ENCODE peak calls at places on chromosomes 7 and 10, in four cellular contexts. W, J, M and Y are unnamed samples.
A peak's percentile ranks its signal among the peaks of the same experiment; 100 is the strongest.

GRCh38 chr7:2006231-2006771 is 226.4 kb downstream of the MAD1L1 start:
- DNase-seq in W (no peak), J (no peak), M (no peak), Y (peak; percentile 14)

GRCh38 chr10:70856454-70856853 is 31.9 kb downstream of the PCBD1 start:
- DNase-seq in W (no peak), J (no peak), M (no peak), Y (no peak)

GRCh38 chr7:50590535-50590934 is 25.3 kb upstream of the DDC start:
- DNase-seq in W (no peak), J (no peak), M (no peak), Y (no peak)

GRCh38 chr7:81161459-81162075 is 242.7 kb upstream of the SEMA3C start:
- DNase-seq in W (no peak), J (peak; percentile 55), M (no peak), Y (no peak)

GRCh38 chr10:17226891-17227303 is 1.1 kb upstream of the VIM start:
- DNase-seq in W (no peak), J (no peak), M (no peak), Y (no peak)

GRCh38 chr10:78298835-78299234 is 265.2 kb downstream of the RPS24 start:
- DNase-seq in W (no peak), J (no peak), M (no peak), Y (no peak)

GRCh38 chr7:73799282-73800141 is 29.4 kb upstream of the CLDN3 start:
- DNase-seq in W (no peak), J (no peak), M (no peak), Y (no peak)

GRCh38 chr7:121046893-121047468 is 58.5 kb downstream of the CPED1 start:
- DNase-seq in W (no peak), J (peak; percentile 22), M (no peak), Y (no peak)

GRCh38 chr10:71213761-71214440 is 1.5 kb downstream of the UNC5B start:
- DNase-seq in W (no peak), J (peak; percentile 46), M (no peak), Y (peak; percentile 53)

GRCh38 chr7:53431901-53432300 is 396.5 kb downstream of the POM121L12 start:
- DNase-seq in W (no peak), J (no peak), M (no peak), Y (no peak)

GRCh38 chr7:77823787-77824186 is 25.2 kb downstream of the PHTF2 start:
- DNase-seq in W (no peak), J (no peak), M (no peak), Y (no peak)

GRCh38 chr10:557792-558328 is 131.6 kb downstream of the DIP2C start:
- DNase-seq in W (no peak), J (no peak), M (no peak), Y (no peak)

GRCh38 chr10:110279062-110279986 is 25.4 kb downstream of the SMNDC1 start:
- DNase-seq in W (peak; percentile 29), J (peak; percentile 60), M (peak; percentile 54), Y (no peak)

GRCh38 chr10:95920798-95921426 is 13.1 kb downstream of the CC2D2B start:
- DNase-seq in W (no peak), J (no peak), M (no peak), Y (no peak)

GRCh38 chr10:117933036-117933435 is 113.7 kb downstream of the RAB11FIP2 start:
- DNase-seq in W (no peak), J (no peak), M (no peak), Y (no peak)

GRCh38 chr7:372939-373791 is 83.2 kb downstream of the FOXL3 start:
- DNase-seq in W (no peak), J (no peak), M (no peak), Y (peak; percentile 39)

GRCh38 chr10:131260031-131260430 is 51.5 kb downstream of the TCERG1L start:
- DNase-seq in W (no peak), J (no peak), M (no peak), Y (no peak)